ENCODE peak calls at places on chromosomes 2 and 18, in seven cellular contexts. G is H1; Q is CD8-positive, alpha-beta T cell; N is GM23338; C is A549; V is heart left ventricle; Y is neural crest cell. I is an unnamed sample.

GRCh38 chr2:215397632-215398341 is 38.1 kb downstream of the FN1 start:
- DNase-seq in Y (no peak), N (no peak), V (no peak), Q (no peak), G (no peak), C (no peak), I (no peak)

GRCh38 chr2:216408426-216409315 is 3.6 kb upstream of the SMARCAL1 start:
- DNase-seq in Q (no peak), N (peak), V (no peak), Y (no peak), C (no peak), G (peak), I (no peak)

GRCh38 chr18:74497778-74498177 is 1.6 kb downstream of the CNDP2 start:
- DNase-seq in N (no peak), Q (no peak), Y (no peak), C (no peak), G (no peak), V (no peak), I (no peak)

GRCh38 chr2:42874838-42875801 is 82.7 kb upstream of the HAAO start:
- DNase-seq in Y (no peak), N (peak), C (no peak), G (no peak), Q (peak), V (peak), I (no peak)

GRCh38 chr2:607172-607571 is 70.0 kb downstream of the TMEM18 start:
- DNase-seq in Y (no peak), Q (peak), N (no peak), G (no peak), V (no peak), C (no peak), I (no peak)

GRCh38 chr18:24506175-24506574 is 45.7 kb downstream of the HRH4 start:
- DNase-seq in C (no peak), G (peak), V (no peak), Q (no peak), N (no peak), Y (no peak), I (no peak)

GRCh38 chr2:558879-559278 is 118.3 kb downstream of the TMEM18 start:
- DNase-seq in V (no peak), Y (no peak), Q (no peak), C (no peak), G (no peak), N (no peak), I (no peak)

GRCh38 chr2:53593891-53594585 is 173.6 kb upstream of the CHAC2 start:
- DNase-seq in N (no peak), Y (no peak), G (no peak), V (no peak), Q (no peak), C (no peak), I (no peak)

GRCh38 chr18:75343389-75343788 is 84.1 kb downstream of the SMIM21 start:
- DNase-seq in N (no peak), C (no peak), Q (no peak), G (no peak), V (no peak), Y (peak), I (no peak)

GRCh38 chr18:23114171-23114881 is 21.0 kb upstream of the CABLES1 start:
- DNase-seq in N (no peak), C (no peak), G (no peak), V (no peak), Y (no peak), Q (no peak), I (no peak)

GRCh38 chr2:1777156-1777555 is 32.8 kb upstream of the PXDN start:
- DNase-seq in N (no peak), G (no peak), C (no peak), Q (peak), Y (no peak), V (no peak), I (no peak)

GRCh38 chr2:187654535-187654934 is 100.3 kb upstream of the TFPI start:
- DNase-seq in N (peak), V (peak), C (no peak), G (no peak), Y (no peak), Q (no peak), I (no peak)

DNA sequence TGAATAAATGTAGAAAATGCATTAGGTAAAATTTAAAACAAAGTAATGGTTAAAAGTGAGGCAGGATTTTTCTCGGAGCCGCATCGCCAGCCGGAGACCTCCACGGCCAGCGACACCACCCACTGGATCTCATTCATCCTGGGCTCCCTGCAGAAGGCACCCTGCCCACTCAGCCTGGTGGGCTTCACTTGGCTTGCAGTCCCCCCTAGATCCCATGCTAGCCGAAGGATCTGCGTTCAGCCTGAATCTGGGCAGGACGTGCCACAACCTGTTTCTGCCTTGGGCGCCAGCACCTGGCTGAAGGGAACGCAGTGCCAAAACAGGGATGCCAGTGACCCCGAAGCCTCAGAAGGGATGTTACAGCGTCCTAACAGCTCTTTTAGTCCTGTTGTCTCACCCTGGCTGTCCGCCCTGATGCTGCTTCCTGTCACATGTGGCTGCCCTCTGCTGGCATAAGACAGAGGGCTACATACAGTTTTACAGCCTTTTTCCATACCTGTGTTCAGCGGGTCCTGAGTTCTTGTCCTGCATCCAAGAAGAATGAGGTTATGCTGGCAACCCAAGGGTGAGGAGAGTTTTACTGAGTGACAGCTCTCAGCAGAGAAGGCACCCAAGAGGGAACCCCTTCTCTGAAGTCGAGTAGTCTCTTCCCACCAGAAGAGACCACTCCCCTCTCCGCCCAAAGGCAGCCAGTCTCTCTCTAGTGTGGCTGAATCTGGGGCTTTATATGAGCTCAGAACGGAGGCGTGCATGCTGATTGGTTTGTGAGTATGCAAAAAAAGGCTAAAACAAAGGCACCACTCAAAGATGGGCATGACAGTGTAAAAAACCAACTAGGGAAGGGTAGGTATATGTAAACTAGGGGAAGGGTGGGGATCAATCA is 173.1 kb upstream of the GYPC start:
- DNase-seq in Y (no peak), G (peak), C (no peak), Q (no peak), N (peak), V (no peak), I (no peak)
- TF ChIP-seq CTCF in Y (peak), G (peak), C (no peak), Q (no peak), N (peak), V (no peak), I (peak)

DNA sequence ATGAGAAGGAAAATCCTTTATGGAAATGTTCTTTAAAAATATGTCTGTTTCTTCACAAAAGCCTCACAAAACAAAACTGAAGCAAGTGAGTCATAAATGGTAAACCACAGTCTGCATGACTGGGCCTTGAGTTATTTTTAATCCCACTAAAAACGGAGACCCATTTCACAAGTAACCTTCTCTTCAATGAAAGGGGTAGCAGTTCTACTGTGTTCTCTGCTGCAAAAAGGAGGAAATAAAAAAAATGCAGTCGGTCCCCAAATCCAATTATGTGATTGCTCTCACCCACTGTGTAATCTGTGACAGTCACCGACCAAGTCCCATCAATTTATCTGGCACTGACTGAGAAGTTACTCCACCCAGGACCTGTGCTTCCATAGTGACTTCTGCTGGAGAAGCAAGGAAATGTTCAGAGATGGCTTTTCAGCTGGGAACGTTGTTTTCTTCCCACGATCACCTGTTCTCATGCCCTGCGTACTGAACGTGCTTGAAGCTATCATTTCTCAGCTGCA is 79.8 kb upstream of the TMEM200C start:
- DNase-seq in G (no peak), Y (no peak), N (no peak), V (no peak), Q (no peak), C (no peak), I (no peak)
- TF ChIP-seq CTCF in G (no peak), Y (no peak), N (no peak), V (no peak), Q (no peak), C (no peak), I (no peak)

GRCh38 chr18:33440011-33440383 is 524 bp downstream of the CCDC178 start:
- DNase-seq in V (peak), N (peak), C (peak), Y (peak), G (no peak), Q (no peak), I (no peak)
- TF ChIP-seq CTCF in V (peak), N (peak), C (no peak), Y (peak), G (peak), Q (no peak), I (peak)

GRCh38 chr2:213188971-213189899 is 37.8 kb upstream of the IKZF2 start:
- DNase-seq in Q (no peak), Y (peak), V (no peak), C (no peak), N (peak), G (peak), I (no peak)
- TF ChIP-seq CTCF in Q (no peak), Y (no peak), V (no peak), C (no peak), N (no peak), G (no peak), I (no peak)

GRCh38 chr2:85017436-85018048 is 46.6 kb downstream of the KCMF1 start:
- DNase-seq in C (no peak), N (peak), Y (no peak), V (no peak), G (no peak), Q (no peak), I (no peak)
- TF ChIP-seq CTCF in C (peak), N (peak), Y (peak), V (peak), G (peak), Q (peak), I (peak)

DNA sequence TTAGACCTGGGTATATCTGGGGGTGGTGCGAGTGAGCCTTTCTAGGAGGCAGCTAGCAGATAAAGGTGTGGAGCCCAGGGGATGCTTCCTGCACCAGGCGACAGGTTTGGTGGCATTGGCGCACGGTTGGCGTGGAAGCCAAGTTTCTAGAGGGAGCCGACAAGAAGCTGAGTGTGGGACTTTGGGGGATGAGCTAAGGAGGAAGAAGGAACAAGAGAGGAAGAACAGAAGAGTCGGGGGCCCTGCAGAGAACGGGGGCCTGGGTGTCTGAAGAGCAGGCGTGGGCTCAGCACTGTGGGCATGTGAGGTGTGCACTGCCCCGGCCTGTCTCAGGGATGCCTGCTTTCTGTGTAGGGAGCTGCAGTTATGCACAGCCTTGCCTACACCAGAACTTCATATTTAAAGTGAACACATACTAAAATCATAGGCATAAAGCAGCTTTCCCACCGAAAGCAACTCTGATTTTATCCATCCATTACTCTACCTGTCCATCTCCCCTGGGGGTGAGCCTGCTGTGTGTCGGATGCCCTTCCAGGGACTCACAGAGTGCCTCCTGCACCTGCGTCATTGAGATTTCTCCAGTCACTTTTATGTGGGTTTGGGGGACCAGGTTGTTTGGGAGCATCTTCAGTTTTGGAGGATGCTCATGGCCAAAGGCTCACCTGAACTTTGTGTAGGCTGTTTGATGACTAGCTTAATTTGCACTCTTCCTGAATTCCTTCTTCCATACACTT is 149.7 kb downstream of the LDLRAD4 start:
- DNase-seq in Q (no peak), G (no peak), Y (no peak), N (no peak), V (no peak), C (no peak), I (no peak)
- TF ChIP-seq CTCF in Q (no peak), G (no peak), Y (no peak), N (no peak), V (no peak), C (no peak), I (no peak)

DNA sequence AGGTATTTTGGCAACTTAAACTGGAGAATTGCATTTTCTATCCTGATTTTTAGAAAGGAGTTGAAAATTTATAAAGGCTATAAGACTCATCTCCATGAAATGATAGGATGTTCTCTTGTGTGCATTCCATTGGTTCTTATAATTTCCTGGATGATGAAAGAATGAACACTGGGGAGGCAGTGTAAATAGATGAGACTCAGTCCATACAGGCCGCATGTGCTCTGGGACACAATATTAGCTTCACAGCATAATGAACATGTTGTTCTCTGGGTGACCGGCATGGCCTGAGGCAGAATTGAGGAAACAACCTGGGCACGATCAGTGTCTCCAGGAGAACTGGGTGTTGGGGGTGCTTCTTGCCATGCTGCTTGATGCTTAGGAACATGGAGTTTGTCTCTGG is 38.8 kb downstream of the AOX1 start:
- DNase-seq in Y (no peak), N (no peak), Q (no peak), C (no peak), V (no peak), G (no peak), I (no peak)
- TF ChIP-seq CTCF in Y (no peak), N (no peak), Q (no peak), C (no peak), V (no peak), G (no peak), I (no peak)

I was measured in D721Med.